ENCODE peak calls at places on chromosome 3, in seven cellular contexts. E, U, R, P, K, J and Z are unnamed samples.

GRCh38 chr3:28765194-28765593 is 416.6 kb upstream of the AZI2 start:
- DNase-seq in E (no peak), R (no peak), P (no peak), U (no peak), J (no peak), K (no peak), Z (no peak)

GRCh38 chr3:73611176-73611575 is 13.6 kb downstream of the PDZRN3 start:
- DNase-seq in J (no peak), R (no peak), P (no peak), U (no peak), E (no peak), K (no peak), Z (peak; percentile 94)

GRCh38 chr3:100103558-100104441 is 10.5 kb downstream of the FILIP1L start:
- DNase-seq in U (no peak), P (no peak), J (peak; percentile 8), R (peak; percentile 60), K (no peak), E (no peak), Z (peak; percentile 70)

GRCh38 chr3:10286596-10287295 is 6.0 kb downstream of the GHRL start:
- DNase-seq in J (no peak), R (no peak), K (no peak), U (peak; percentile 46), P (no peak), E (no peak), Z (peak; percentile 11)

GRCh38 chr3:10774129-10774670 is 41.8 kb upstream of the SLC6A11 start:
- DNase-seq in J (no peak), U (no peak), P (no peak), K (no peak), R (no peak), E (peak; percentile 4), Z (no peak)

GRCh38 chr3:127053450-127053849 is 70.5 kb downstream of the PLXNA1 start:
- DNase-seq in R (no peak), U (no peak), E (no peak), P (no peak), K (no peak), J (no peak), Z (no peak)

GRCh38 chr3:41854956-41855355 is 106.9 kb downstream of the ULK4 start:
- DNase-seq in R (no peak), P (no peak), U (no peak), E (no peak), K (no peak), J (no peak), Z (no peak)

GRCh38 chr3:67876261-67876660 is 221.8 kb upstream of the SUCLG2 start:
- DNase-seq in U (no peak), E (no peak), P (no peak), R (no peak), K (no peak), J (no peak), Z (no peak)

GRCh38 chr3:49868951-49869454 is 703 bp downstream of the CAMKV start:
- DNase-seq in K (no peak), U (no peak), E (no peak), P (no peak), R (no peak), J (no peak), Z (no peak)

GRCh38 chr3:89025185-89025584 is 82.2 kb upstream of the EPHA3 start:
- DNase-seq in U (peak; percentile 72), P (no peak), J (no peak), R (no peak), K (no peak), E (no peak), Z (peak; percentile 94)

GRCh38 chr3:195028877-195029606 is 241.9 kb downstream of the XXYLT1 start:
- DNase-seq in R (peak; percentile 40), K (no peak), J (no peak), P (no peak), U (no peak), E (no peak), Z (no peak)

GRCh38 chr3:125381314-125381713 is 6.2 kb upstream of the ZNF148 start:
- DNase-seq in E (no peak), U (no peak), J (no peak), R (no peak), K (no peak), P (no peak), Z (peak; percentile 88)

GRCh38 chr3:131193671-131194291 is 167.1 kb downstream of the NEK11 start:
- DNase-seq in K (no peak), P (no peak), U (no peak), E (no peak), J (no peak), R (no peak), Z (peak; percentile 12)

GRCh38 chr3:128040041-128040440 is 12.2 kb upstream of the SEC61A1 start:
- DNase-seq in K (no peak), P (no peak), R (no peak), J (no peak), U (no peak), E (no peak), Z (no peak)

GRCh38 chr3:12963184-12963868 is 109.9 kb downstream of the IQSEC1 start:
- DNase-seq in J (no peak), U (no peak), E (no peak), P (no peak), K (no peak), R (no peak), Z (no peak)

GRCh38 chr3:73786346-73786807 is 161.6 kb upstream of the PDZRN3 start:
- DNase-seq in P (peak; percentile 46), K (peak; percentile 89), J (no peak), R (no peak), E (no peak), U (peak; percentile 91), Z (peak; percentile 94)

GRCh38 chr3:165805834-165806561 is 31.2 kb downstream of the BCHE start:
- DNase-seq in U (no peak), J (no peak), E (no peak), R (no peak), K (no peak), P (no peak), Z (no peak)

GRCh38 chr3:48433472-48434118 is 3.7 kb upstream of the PLXNB1 start:
- DNase-seq in U (no peak), J (peak; percentile 84), P (no peak), E (peak; percentile 89), K (no peak), R (peak; percentile 32), Z (peak; percentile 76)

DNA sequence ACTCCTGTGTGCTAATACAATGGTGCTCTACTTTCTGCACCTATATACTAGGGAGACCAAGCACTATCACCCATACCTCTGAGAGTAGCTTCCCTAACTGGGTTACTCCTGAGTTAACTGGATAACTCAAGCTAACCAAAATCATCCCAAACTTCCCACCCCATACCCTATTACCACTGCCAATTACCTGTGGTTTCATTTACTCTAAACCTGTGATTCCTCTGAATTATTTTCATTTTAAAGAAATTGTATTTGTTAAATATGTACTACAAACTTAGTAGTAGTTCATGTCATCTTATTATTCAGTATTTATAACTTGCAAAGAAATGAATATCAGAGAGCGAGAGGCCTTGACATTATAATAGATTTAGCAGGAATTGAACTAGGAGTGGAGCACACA is 340.5 kb downstream of the TBC1D5 start:
- DNase-seq in E (no peak), R (no peak), P (no peak), J (no peak), K (no peak), U (no peak), Z (no peak)
- H3K4me3 ChIP-seq in E (no peak overlapping the region), R (no peak overlapping the region), P (no peak overlapping the region), J (no peak overlapping the region), K (no peak overlapping the region), U (no peak overlapping the region), Z (no peak overlapping the region)

GRCh38 chr3:46212101-46212500 is 4.0 kb upstream of the CCR1 start:
- DNase-seq in J (no peak), R (no peak), U (no peak), K (no peak), P (no peak), E (no peak), Z (no peak)

GRCh38 chr3:46218310-46218709 is 10.2 kb upstream of the CCR1 start:
- DNase-seq in K (no peak), R (no peak), J (no peak), P (no peak), U (no peak), E (no peak), Z (no peak)

GRCh38 chr3:46215810-46216414 is 7.8 kb upstream of the CCR1 start:
- DNase-seq in J (no peak), P (no peak), U (no peak), R (no peak), K (no peak), E (no peak), Z (peak; percentile 48)

GRCh38 chr3:46213201-46213600 is 5.1 kb upstream of the CCR1 start:
- DNase-seq in E (no peak), K (no peak), R (no peak), U (no peak), J (no peak), P (no peak), Z (no peak)

DNA sequence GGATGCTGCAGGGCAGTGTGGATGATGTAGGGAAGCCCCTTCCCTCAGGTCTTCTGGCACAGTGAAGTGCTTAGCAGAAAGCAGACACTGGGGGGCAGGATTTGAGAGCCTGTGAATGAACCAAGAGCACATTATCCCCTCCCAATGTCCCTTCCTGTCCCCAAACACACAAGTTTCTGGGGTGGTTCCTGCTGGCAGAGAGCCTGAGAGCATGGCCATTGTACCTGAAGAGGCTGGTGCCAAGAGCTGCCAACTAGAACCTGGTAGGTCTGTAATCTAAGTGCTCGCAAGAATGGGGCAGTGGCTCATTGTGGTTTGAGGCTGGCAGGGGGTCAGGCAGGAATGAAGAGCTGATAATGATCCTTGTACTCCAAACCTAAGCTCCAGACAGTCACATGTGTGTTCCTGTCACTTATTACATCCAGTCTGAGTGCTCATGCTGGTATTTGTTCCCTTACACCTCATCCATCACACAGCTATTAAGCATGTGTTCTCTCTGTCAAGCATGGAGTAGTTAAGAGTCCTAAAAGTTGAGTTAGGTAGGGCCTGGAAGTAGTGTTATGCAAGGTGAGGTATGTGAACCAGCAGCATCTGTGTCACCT is 6.7 kb upstream of the CCR1 start:
- DNase-seq in K (no peak), P (no peak), J (no peak), U (no peak), R (peak; percentile 44), E (no peak), Z (no peak)
- TF ChIP-seq CTCF in K (no peak), P (no peak), J (no peak), U (no peak), R (no peak), E (no peak), Z (no peak)

DNA sequence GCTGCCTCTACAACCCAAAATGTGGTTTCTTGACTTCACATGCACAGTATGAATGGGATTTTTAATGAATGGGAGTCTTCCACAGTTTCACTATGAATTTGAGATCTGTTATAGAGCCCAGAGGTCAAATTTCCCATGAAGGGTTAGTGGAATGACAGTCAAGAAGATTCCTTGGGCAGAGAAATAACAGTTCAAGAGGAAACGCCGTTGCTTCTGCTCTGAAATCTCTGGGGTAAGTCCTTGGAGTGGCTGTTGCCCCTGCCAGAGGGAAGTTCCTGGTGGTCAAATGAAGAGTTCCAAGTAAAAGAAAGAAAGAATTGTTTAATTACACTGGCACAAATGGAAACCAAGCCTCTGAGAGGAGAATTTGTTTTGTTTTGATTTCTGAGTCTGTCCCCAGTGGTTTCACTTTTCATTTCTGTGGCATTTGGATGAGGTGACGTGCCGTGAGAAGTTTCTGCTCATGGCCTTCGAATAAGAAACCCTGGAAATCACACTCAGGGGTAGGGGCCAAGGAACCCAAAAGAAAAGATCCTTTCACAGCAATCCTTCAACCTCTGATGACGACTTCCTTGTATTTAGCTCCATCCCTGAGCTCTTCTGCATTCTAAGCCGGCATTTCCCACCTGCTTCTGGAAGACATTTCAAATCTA is 77.5 kb upstream of the IL12A start:
- DNase-seq in J (no peak), R (no peak), P (no peak), K (no peak), E (no peak), U (no peak), Z (peak; percentile 23)
- H3K4me3 ChIP-seq in J (no peak overlapping the region), R (peak overlapping the region; percentile 33), P (peak overlapping the region; percentile 44), K (peak overlapping the region; percentile 51), E (no peak overlapping the region), U (no peak overlapping the region), Z (peak overlapping the region; percentile 6)

GRCh38 chr3:159158213-159158612 is 356.4 kb downstream of the MFSD1 start:
- DNase-seq in E (no peak), P (no peak), K (no peak), R (no peak), J (no peak), U (no peak), Z (no peak)
- TF ChIP-seq CTCF in E (no peak), P (no peak), K (no peak), R (no peak), J (no peak), U (no peak), Z (no peak)